ENCODE peak calls at places on chromosome 7, in eight cellular contexts. G is NAMALWA; V is T47D; C is activated CD4-positive, alpha-beta T cell treated with anti-CD3 and anti-CD28 coated beads for 36 hours; Q is NCI-H2171 treated with DMSO at 0.1 percent for 48 hours; T is OCI-LY7; B is HT-29; S is nephron progenitor cell. F is an unnamed sample.
A peak's percentile ranks its signal among the peaks of the same experiment; 100 is the strongest.

GRCh38 chr7:1804310-1804709 is 134.2 kb downstream of the ELFN1 start:
- DNase-seq in T (no peak), V (no peak), G (no peak), B (no peak), Q (no peak), S (no peak), C (no peak), F (no peak)

GRCh38 chr7:91600112-91600511 is 280.4 kb downstream of the MTERF1 start:
- DNase-seq in T (no peak), S (no peak), Q (no peak), B (no peak), C (no peak), G (no peak), V (no peak), F (no peak)

GRCh38 chr7:19557726-19558470 is 150.9 kb downstream of the POLR1F start:
- DNase-seq in Q (no peak), V (no peak), G (no peak), C (no peak), S (no peak), B (no peak), T (no peak), F (no peak)

GRCh38 chr7:22356010-22356854 is 722 bp downstream of the RAPGEF5 start:
- DNase-seq in Q (peak; percentile 42), V (peak; percentile 45), S (peak; percentile 21), T (peak; percentile 68), C (peak; percentile 15), G (peak; percentile 69), B (peak; percentile 49), F (no peak)

GRCh38 chr7:159280008-159280407 is 135.3 kb upstream of the VIPR2 start:
- DNase-seq in V (no peak), C (no peak), B (no peak), G (no peak), T (no peak), Q (peak; percentile 24), S (no peak), F (no peak)

GRCh38 chr7:142301923-142302550 is 44.2 kb upstream of the PRSS58 start:
- DNase-seq in Q (peak; percentile 31), G (peak; percentile 66), V (no peak), S (no peak), C (no peak), T (peak; percentile 68), B (peak; percentile 58), F (peak; percentile 23)

GRCh38 chr7:44847920-44848634 is at the start of gene H2AZ2:
- DNase-seq in G (peak; percentile 100), B (peak; percentile 100), C (peak; percentile 100), V (peak; percentile 99), T (peak; percentile 100), S (peak; percentile 100), Q (peak; percentile 100), F (peak; percentile 97)

GRCh38 chr7:74606101-74606908 is 51.2 kb upstream of the GTF2I start:
- DNase-seq in T (peak; percentile 38), Q (peak; percentile 91), G (peak; percentile 51), B (peak; percentile 66), C (peak; percentile 72), V (peak; percentile 35), S (peak; percentile 41), F (peak; percentile 47)

GRCh38 chr7:99752354-99752753 is 17.4 kb upstream of the CYP3A7 start:
- DNase-seq in C (no peak), G (no peak), Q (no peak), V (no peak), T (no peak), B (peak; percentile 58), S (no peak), F (no peak)

GRCh38 chr7:2805213-2806003 is 38.7 kb downstream of the GNA12 start:
- DNase-seq in B (no peak), V (no peak), C (no peak), S (no peak), T (no peak), G (no peak), Q (no peak), F (peak; percentile 47)

GRCh38 chr7:143360788-143361551 is 1.5 kb downstream of the FAM131B start:
- DNase-seq in T (no peak), S (no peak), Q (peak; percentile 33), C (no peak), B (no peak), G (no peak), V (no peak), F (no peak)

GRCh38 chr7:141356096-141356495 is 195.1 kb upstream of the AGK start:
- DNase-seq in G (no peak), S (no peak), T (no peak), V (no peak), Q (no peak), B (no peak), C (no peak), F (no peak)

GRCh38 chr7:107035446-107035845 is 9.1 kb upstream of the PRKAR2B start:
- DNase-seq in S (no peak), B (no peak), T (no peak), C (no peak), G (no peak), Q (no peak), V (no peak), F (no peak)

GRCh38 chr7:132422502-132423101 is 153.7 kb downstream of the PLXNA4 start:
- DNase-seq in B (no peak), C (no peak), S (peak; percentile 32), T (no peak), Q (no peak), V (no peak), G (no peak), F (no peak)

GRCh38 chr7:75039166-75039565 is 34.4 kb downstream of the RCC1L start:
- DNase-seq in T (no peak), B (no peak), S (no peak), Q (no peak), G (no peak), V (no peak), C (no peak), F (no peak)

GRCh38 chr7:73908123-73908611 is 47.2 kb downstream of the TMEM270 start:
- DNase-seq in G (no peak), Q (no peak), V (no peak), T (no peak), B (no peak), S (no peak), C (no peak), F (no peak)

GRCh38 chr7:97064972-97065587 is 40.4 kb upstream of the DLX5 start:
- DNase-seq in T (peak; percentile 55), G (peak; percentile 75), Q (peak; percentile 57), V (peak; percentile 12), C (peak; percentile 5), S (peak; percentile 36), B (peak; percentile 69), F (peak; percentile 27)

GRCh38 chr7:33091111-33091531 is 18.1 kb downstream of the RP9 start:
- DNase-seq in G (no peak), Q (no peak), S (no peak), C (no peak), T (no peak), B (no peak), V (no peak), F (no peak)

GRCh38 chr7:157861031-157861491 is 524.3 kb downstream of the DNAJB6 start:
- DNase-seq in G (no peak), C (no peak), Q (no peak), T (no peak), B (no peak), V (no peak), S (no peak), F (no peak)

GRCh38 chr7:116630357-116630756 is 41.6 kb upstream of the MET start:
- DNase-seq in T (no peak), V (no peak), C (no peak), G (peak; percentile 15), S (no peak), Q (no peak), B (no peak), F (no peak)

GRCh38 chr7:47757946-47758371 is 176.0 kb upstream of the TNS3 start:
- DNase-seq in B (no peak), S (no peak), G (no peak), V (peak; percentile 38), C (no peak), T (no peak), Q (no peak), F (no peak)

GRCh38 chr7:139471740-139472353 is 11.6 kb downstream of the KLRG2 start:
- DNase-seq in B (peak; percentile 38), V (no peak), Q (no peak), G (no peak), S (no peak), C (no peak), T (no peak), F (no peak)

GRCh38 chr7:156892086-156892800 is 740 bp downstream of the LMBR1 start:
- DNase-seq in T (peak; percentile 85), B (peak; percentile 61), V (peak; percentile 29), S (peak; percentile 76), Q (peak; percentile 73), C (peak; percentile 77), G (peak; percentile 79), F (peak; percentile 42)

F was measured in HuH-7.5.